ENCODE peak calls at places on chromosome 3, in six cellular contexts. H is psoas muscle, S is BE2C, F is ascending aorta, M is stomach, D is upper lobe of right lung. B is an unnamed sample. For H3K4me1 and H3K27me3, the result is how much of the 10 kb centered on the place peaks cover.

GRCh38 chr3:194871864-194872668 is 186.4 kb downstream of the FAM43A start:
- DNase-seq in F (no peak), S (no peak), D (no peak), M (no peak), H (no peak), B (no peak)

GRCh38 chr3:156350786-156351185 is 204.1 kb downstream of the SSR3 start:
- DNase-seq in S (no peak), D (no peak), M (no peak), F (no peak), H (no peak), B (peak)

GRCh38 chr3:4211610-4212009 is 91.6 kb upstream of the SETMAR start:
- DNase-seq in D (no peak), S (no peak), H (no peak), M (no peak), F (no peak), B (no peak)

GRCh38 chr3:192550356-192550755 is 177.0 kb downstream of the FGF12 start:
- DNase-seq in D (no peak), S (no peak), H (no peak), F (no peak), M (no peak), B (no peak)

GRCh38 chr3:100463002-100463401 is 29.4 kb upstream of the TMEM45A start:
- DNase-seq in M (no peak), S (peak), H (no peak), F (no peak), D (no peak), B (peak)

GRCh38 chr3:195005251-195005620 is 265.7 kb downstream of the XXYLT1 start:
- DNase-seq in H (no peak), M (no peak), D (peak), S (no peak), F (no peak), B (no peak)

GRCh38 chr3:38141173-38141951 is 2.9 kb downstream of the MYD88 start:
- DNase-seq in S (no peak), M (no peak), F (no peak), H (no peak), D (no peak), B (no peak)

GRCh38 chr3:151538706-151539403 is 78.0 kb upstream of the IGSF10 start:
- DNase-seq in M (no peak), S (no peak), F (no peak), H (no peak), D (no peak), B (peak)

GRCh38 chr3:118332699-118333098 is 701.9 kb downstream of the IGSF11 start:
- DNase-seq in M (no peak), S (no peak), F (no peak), D (no peak), H (no peak), B (no peak)

GRCh38 chr3:81302045-81302444 is 459.4 kb downstream of the GBE1 start:
- DNase-seq in S (peak), H (no peak), F (no peak), M (peak), D (no peak), B (peak)

GRCh38 chr3:113441051-113441770 is at the start of gene CFAP44:
- DNase-seq in S (peak), H (peak), M (peak), D (peak), F (no peak), B (peak)

GRCh38 chr3:50015918-50016317 is 72.8 kb upstream of the RBM5 start:
- DNase-seq in S (no peak), M (no peak), F (no peak), H (no peak), D (no peak), B (no peak)

GRCh38 chr3:100725935-100726334 is 16.6 kb downstream of the TFG start:
- DNase-seq in M (no peak), F (no peak), H (no peak), S (no peak), D (no peak), B (no peak)

GRCh38 chr3:170033489-170033888 is 4.3 kb upstream of the GPR160 start:
- DNase-seq in D (no peak), S (no peak), F (no peak), M (no peak), H (no peak), B (no peak)

GRCh38 chr3:106119691-106120090 is 250.9 kb upstream of the CBLB start:
- DNase-seq in D (no peak), H (no peak), S (no peak), F (no peak), M (no peak), B (peak)

GRCh38 chr3:37810788-37811187 is 50.9 kb upstream of the CTDSPL start:
- DNase-seq in H (no peak), D (no peak), M (no peak), S (no peak), F (no peak), B (no peak)

GRCh38 chr3:136659253-136659652 is 92.9 kb downstream of the STAG1 start:
- DNase-seq in S (no peak), F (no peak), M (no peak), H (no peak), D (no peak), B (peak)

GRCh38 chr3:38130219-38130618 is 6.7 kb downstream of the ACAA1 start:
- DNase-seq in D (no peak), F (no peak), S (no peak), H (no peak), M (no peak), B (no peak)

GRCh38 chr3:55469957-55470526 is 17.1 kb downstream of the WNT5A start:
- DNase-seq in S (no peak), D (no peak), H (no peak), M (no peak), F (no peak), B (no peak)

GRCh38 chr3:81968628-81969027 is 207.2 kb upstream of the GBE1 start:
- DNase-seq in S (no peak), D (no peak), M (no peak), H (no peak), F (no peak), B (peak)

GRCh38 chr3:29555590-29555989 is 274.7 kb downstream of the RBMS3 start:
- DNase-seq in M (no peak), S (no peak), F (no peak), H (no peak), D (no peak), B (peak)

GRCh38 chr3:154161806-154162205 is 40.6 kb downstream of the ARHGEF26 start:
- DNase-seq in D (no peak), M (no peak), H (no peak), S (no peak), F (no peak), B (peak)

GRCh38 chr3:168876346-168877035 is 780.8 kb upstream of the GOLIM4 start:
- DNase-seq in F (no peak), D (no peak), S (no peak), M (no peak), H (no peak), B (no peak)

GRCh38 chr3:11835028-11835639 is 11.6 kb downstream of the TAMM41 start:
- DNase-seq in D (no peak), F (no peak), S (no peak), H (no peak), M (no peak), B (no peak)

GRCh38 chr3:172129868-172130751 is 90.7 kb downstream of the FNDC3B start:
- DNase-seq in S (peak), M (peak), H (peak), D (peak), F (peak), B (peak)

GRCh38 chr3:169923189-169923588 is 11.8 kb downstream of the SAMD7 start:
- DNase-seq in M (peak), S (peak), D (no peak), F (no peak), H (peak), B (peak)

GRCh38 chr3:58723197-58723596 is 56.6 kb upstream of the FAM3D start:
- DNase-seq in F (no peak), D (no peak), H (no peak), S (no peak), M (no peak), B (no peak)

GRCh38 chr3:59320080-59320479 is 270.3 kb upstream of the CFAP20DC start:
- DNase-seq in S (no peak), D (no peak), F (no peak), M (no peak), H (no peak), B (no peak)

GRCh38 chr3:181052256-181052655 is 62.7 kb upstream of the DNAJC19 start:
- DNase-seq in S (no peak), D (no peak), H (no peak), F (no peak), M (no peak), B (no peak)

GRCh38 chr3:33355611-33356010 is 78.4 kb downstream of the FBXL2 start:
- DNase-seq in M (no peak), F (no peak), D (no peak), H (no peak), S (no peak), B (peak)

GRCh38 chr3:25725810-25726209 is 57.4 kb downstream of the NGLY1 start:
- DNase-seq in S (no peak), D (no peak), M (no peak), H (no peak), F (no peak), B (no peak)

GRCh38 chr3:177447938-177448337 is 250.7 kb upstream of the TBL1XR1 start:
- DNase-seq in S (no peak), H (no peak), M (peak), D (peak), F (no peak), B (no peak)

GRCh38 chr3:61890167-61890566 is 328.8 kb downstream of the PTPRG start:
- DNase-seq in F (no peak), M (no peak), S (no peak), D (no peak), H (no peak), B (no peak)
- H3K4me1 ChIP-seq in F (under half), M (under half), S (under half), D (under half), H (under half), B (under half)

DNA sequence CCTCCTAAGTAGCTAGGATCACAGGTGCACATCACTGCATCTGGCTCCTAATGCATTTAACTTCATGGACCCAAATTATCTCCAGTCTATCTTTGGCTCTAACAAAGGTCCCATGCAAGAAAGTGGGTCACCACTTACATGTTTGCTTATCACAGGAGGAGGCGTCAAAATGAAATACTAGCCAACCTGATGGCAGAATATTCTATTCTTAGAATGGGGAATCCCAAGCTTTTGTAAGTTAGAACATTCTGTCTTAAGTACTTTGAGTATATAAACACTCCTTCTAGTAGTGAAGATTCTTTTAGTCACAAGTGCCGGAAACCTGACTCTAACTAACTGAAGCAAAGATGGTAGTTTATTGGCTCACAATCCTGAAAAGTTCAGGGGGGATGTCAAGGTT is 72.0 kb upstream of the ADAMTS9 start:
- DNase-seq in H (no peak), F (no peak), D (no peak), S (no peak), M (no peak), B (no peak)
- H3K27me3 ChIP-seq in H (under half), F (under half), D (under half), S (under half), M (under half), B (under half)

DNA sequence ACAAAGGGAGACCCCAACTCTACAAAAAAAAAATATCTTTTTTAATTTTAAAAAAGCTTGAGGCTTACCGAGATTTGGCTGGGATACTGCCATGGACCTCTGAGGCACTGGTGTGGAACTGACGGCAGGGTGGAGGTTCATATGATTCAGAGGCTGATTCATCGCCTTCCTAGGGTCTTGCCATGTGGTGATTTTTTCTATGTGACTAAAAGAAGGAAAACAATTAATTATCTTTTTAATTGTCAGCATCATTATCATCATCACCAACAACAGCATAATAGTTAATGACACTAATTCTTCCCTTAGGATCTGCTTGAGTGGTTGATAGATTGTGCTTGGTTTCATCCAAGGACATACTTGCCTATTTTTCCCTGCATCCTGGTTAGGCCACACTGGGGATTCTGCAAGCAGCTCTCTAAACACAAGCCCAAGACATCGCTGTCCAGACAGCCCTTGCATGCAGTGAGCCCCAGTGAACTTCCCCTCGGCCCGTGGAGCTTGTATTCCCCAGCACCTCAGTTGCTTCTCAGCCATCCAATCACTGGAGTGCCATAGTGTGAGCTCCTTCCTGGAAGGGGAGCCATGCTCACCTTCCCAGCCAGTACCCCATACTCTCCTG is 84.9 kb downstream of the WWTR1 start:
- DNase-seq in S (no peak), M (no peak), H (peak), D (no peak), F (no peak), B (no peak)
- H3K4me1 ChIP-seq in S (under half), M (half or more), H (half or more), D (under half), F (under half), B (under half)

GRCh38 chr3:124298951-124299350 is 307.0 kb upstream of the ROPN1 start:
- DNase-seq in F (no peak), M (no peak), D (no peak), S (peak), H (no peak), B (peak)
- H3K27me3 ChIP-seq in F (under half), M (under half), D (under half), S (under half), H (under half), B (under half)

DNA sequence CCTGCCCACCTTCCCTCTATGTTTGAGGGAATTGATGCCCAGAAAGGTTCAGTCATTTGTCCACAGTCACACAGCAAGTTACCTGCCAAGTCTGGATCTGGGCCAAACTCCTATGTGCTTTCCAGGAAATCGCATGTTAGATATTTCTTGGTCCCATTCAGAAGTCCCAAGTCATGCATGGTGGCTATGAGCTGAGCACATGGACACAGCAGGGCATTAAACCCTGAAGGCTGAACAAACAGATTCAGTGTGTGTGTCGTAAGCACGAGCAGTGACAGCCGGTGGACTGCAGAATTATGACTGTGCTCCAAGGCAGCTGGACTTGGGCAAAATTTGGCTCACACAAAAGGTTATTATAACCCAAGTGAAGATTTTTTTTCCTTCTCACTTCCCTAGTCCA is 11.4 kb upstream of the SLC6A6 start:
- DNase-seq in H (peak), D (no peak), M (no peak), F (peak), S (no peak), B (no peak)
- H3K4me1 ChIP-seq in H (under half), D (under half), M (under half), F (under half), S (under half), B (under half)

GRCh38 chr3:62361824-62362223 is 11.5 kb downstream of the FEZF2 start:
- DNase-seq in M (no peak), H (no peak), S (peak), D (no peak), F (no peak), B (no peak)

GRCh38 chr3:62363275-62363674 is 10.1 kb downstream of the FEZF2 start:
- DNase-seq in H (no peak), S (no peak), F (no peak), D (no peak), M (no peak), B (no peak)

GRCh38 chr3:62365311-62366092 is 7.8 kb downstream of the FEZF2 start:
- DNase-seq in H (no peak), M (no peak), D (no peak), S (no peak), F (no peak), B (no peak)

GRCh38 chr3:62366093-62366419 is 7.3 kb downstream of the FEZF2 start:
- DNase-seq in S (no peak), M (no peak), H (no peak), D (no peak), F (no peak), B (no peak)

GRCh38 chr3:62361261-62361660 is 12.1 kb downstream of the FEZF2 start:
- DNase-seq in F (no peak), S (no peak), H (no peak), M (no peak), D (no peak), B (no peak)
- H3K27me3 ChIP-seq in F (under half), S (under half), H (under half), M (under half), D (under half), B (half or more)

GRCh38 chr3:46934508-46935167 is 41.9 kb downstream of the CCDC12 start:
- DNase-seq in H (peak), F (no peak), S (peak), D (peak), M (no peak), B (peak)
- H3K4me1 ChIP-seq in H (half or more), F (half or more), S (under half), D (half or more), M (half or more), B (half or more)

GRCh38 chr3:13879946-13880810 is at the start of gene WNT7A:
- DNase-seq in F (no peak), H (no peak), S (peak), D (peak), M (no peak), B (peak)
- H3K27me3 ChIP-seq in F (under half), H (half or more), S (half or more), D (half or more), M (half or more), B (half or more)

GRCh38 chr3:186432944-186433732 is 71.1 kb upstream of the DGKG start:
- DNase-seq in H (no peak), F (no peak), M (no peak), D (no peak), S (no peak), B (no peak)

GRCh38 chr3:186421946-186422345 is 59.9 kb upstream of the DGKG start:
- DNase-seq in D (no peak), H (no peak), S (no peak), M (no peak), F (no peak), B (no peak)

GRCh38 chr3:186425788-186426730 is 64.0 kb upstream of the DGKG start:
- DNase-seq in D (no peak), M (no peak), H (no peak), S (no peak), F (no peak), B (peak)

GRCh38 chr3:186432189-186432588 is 70.2 kb upstream of the DGKG start:
- DNase-seq in D (no peak), F (no peak), M (no peak), H (no peak), S (peak), B (no peak)

GRCh38 chr3:186427627-186428026 is 65.6 kb upstream of the DGKG start:
- DNase-seq in F (no peak), H (no peak), S (peak), M (no peak), D (no peak), B (peak)
- H3K4me1 ChIP-seq in F (under half), H (under half), S (under half), M (under half), D (under half), B (half or more)

GRCh38 chr3:126392246-126392645 is 2.5 kb upstream of the CFAP100 start:
- DNase-seq in D (no peak), H (no peak), F (no peak), S (no peak), M (peak), B (no peak)

GRCh38 chr3:126390201-126390600 is 4.5 kb upstream of the CFAP100 start:
- DNase-seq in S (no peak), H (no peak), D (no peak), M (peak), F (no peak), B (no peak)

GRCh38 chr3:126389792-126390142 is 4.9 kb upstream of the CFAP100 start:
- DNase-seq in D (no peak), H (no peak), S (no peak), M (peak), F (no peak), B (no peak)

GRCh38 chr3:126390751-126391150 is 4.0 kb upstream of the CFAP100 start:
- DNase-seq in H (no peak), S (no peak), D (no peak), F (no peak), M (peak), B (no peak)

DNA sequence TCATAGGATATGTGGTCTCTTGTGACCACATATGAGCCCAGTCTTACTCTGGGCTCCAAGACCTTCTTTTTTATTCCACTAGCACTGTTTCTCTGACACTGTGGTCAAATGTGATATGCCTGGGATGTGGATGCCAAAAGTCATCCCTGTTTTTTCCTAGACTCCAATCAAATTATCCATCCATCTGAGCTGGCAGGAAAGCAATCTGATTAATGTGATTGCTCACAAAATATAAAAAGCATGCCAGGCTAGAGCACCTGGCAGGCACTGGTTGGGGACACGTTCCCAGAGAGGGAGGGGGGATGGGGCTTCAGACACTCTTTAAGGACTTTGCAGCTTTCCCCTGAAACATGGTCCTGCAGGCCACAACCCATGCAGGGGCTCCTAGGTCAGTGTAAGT is 3.1 kb upstream of the CFAP100 start:
- DNase-seq in D (no peak), S (no peak), M (peak), H (no peak), F (no peak), B (no peak)
- H3K27me3 ChIP-seq in D (under half), S (under half), M (under half), H (under half), F (under half), B (under half)